ENCODE peak calls at places on chromosome 21, in six cellular contexts. V is NCI-H1694, S is NCI-H446, J is ELF-1, X is left kidney, L is midbrain. Y is an unnamed sample.

GRCh38 chr21:44930543-44930981 is 9.3 kb upstream of the SLX9 start:
- DNase-seq in J (no peak), L (no peak), X (no peak), V (no peak), S (no peak), Y (no peak)

GRCh38 chr21:36916718-36917117 is 49.8 kb downstream of the HLCS start:
- DNase-seq in J (no peak), L (no peak), X (no peak), S (no peak), V (no peak), Y (no peak)

GRCh38 chr21:45384656-45385548 is 20.1 kb upstream of the COL18A1 start:
- DNase-seq in L (no peak), J (no peak), X (peak), V (no peak), S (no peak), Y (no peak)

GRCh38 chr21:42537106-42537742 is 23.6 kb downstream of the SLC37A1 start:
- DNase-seq in S (no peak), J (no peak), X (peak), L (no peak), V (no peak), Y (no peak)

GRCh38 chr21:34116569-34116968 is 43.2 kb downstream of the MRPS6 start:
- DNase-seq in J (peak), L (no peak), X (no peak), S (no peak), V (no peak), Y (no peak)

GRCh38 chr21:26964379-26964778 is 2.5 kb downstream of the ADAMTS5 start:
- DNase-seq in V (no peak), L (no peak), J (peak), S (no peak), X (peak), Y (no peak)

GRCh38 chr21:37564924-37565529 is 198.5 kb downstream of the DYRK1A start:
- DNase-seq in X (no peak), S (no peak), J (peak), V (no peak), L (peak), Y (no peak)

GRCh38 chr21:15130751-15131150 is 66.0 kb upstream of the NRIP1 start:
- DNase-seq in S (no peak), J (no peak), V (no peak), X (no peak), L (no peak), Y (no peak)

GRCh38 chr21:32795802-32796489 is 24.4 kb upstream of the PAXBP1 start:
- DNase-seq in V (no peak), S (peak), J (no peak), L (peak), X (no peak), Y (no peak)

GRCh38 chr21:42541174-42541573 is 27.5 kb downstream of the SLC37A1 start:
- DNase-seq in J (no peak), S (no peak), L (no peak), X (peak), V (no peak), Y (no peak)

GRCh38 chr21:45390121-45390751 is 14.7 kb upstream of the COL18A1 start:
- DNase-seq in L (no peak), J (no peak), X (no peak), S (no peak), V (no peak), Y (no peak)

GRCh38 chr21:25837545-25838263 is 102.9 kb downstream of the GABPA start:
- DNase-seq in X (peak), V (no peak), L (no peak), S (peak), J (no peak), Y (peak)

GRCh38 chr21:25369524-25370300 is 237.6 kb downstream of the MRPL39 start:
- DNase-seq in V (no peak), S (peak), J (no peak), L (no peak), X (no peak), Y (no peak)

GRCh38 chr21:44780767-44781459 is 20.7 kb downstream of the UBE2G2 start:
- DNase-seq in L (no peak), X (no peak), S (no peak), V (no peak), J (no peak), Y (no peak)

GRCh38 chr21:26804895-26805609 is 40.2 kb downstream of the ADAMTS1 start:
- DNase-seq in X (no peak), V (no peak), L (no peak), J (no peak), S (no peak), Y (no peak)

GRCh38 chr21:29017639-29018237 is 1.4 kb downstream of the RWDD2B start:
- DNase-seq in V (no peak), S (no peak), J (no peak), L (no peak), X (no peak), Y (no peak)

GRCh38 chr21:42737969-42738590 is 84.7 kb downstream of the PDE9A start:
- DNase-seq in V (no peak), J (peak), X (peak), L (peak), S (no peak), Y (peak)